ENCODE peak calls at places on chromosomes 1 and 21, in eight cellular contexts. One of them, this sample, is unnamed.

GRCh38 chr1:59697138-59697811 is 117.5 kb upstream of the HOOK1 start:
- DNase-seq in HFF-Myc: no peak
- DNase-seq in AG10803: no peak
- DNase-seq in thoracic aorta: no peak
- DNase-seq in cardiac fibroblast: peak
- DNase-seq in transverse colon: no peak
- DNase-seq in type B pancreatic cell: no peak
- DNase-seq in adrenal gland: no peak
- DNase-seq in this sample: no peak

GRCh38 chr1:17691147-17691634 is 63.9 kb upstream of the ACTL8 start:
- DNase-seq in HFF-Myc: no peak
- DNase-seq in AG10803: no peak
- DNase-seq in thoracic aorta: no peak
- DNase-seq in cardiac fibroblast: no peak
- DNase-seq in transverse colon: no peak
- DNase-seq in type B pancreatic cell: no peak
- DNase-seq in adrenal gland: no peak
- DNase-seq in this sample: no peak

GRCh38 chr1:202107801-202108731 is 14.7 kb upstream of the GPR37L1 start:
- DNase-seq in HFF-Myc: no peak
- DNase-seq in AG10803: no peak
- DNase-seq in thoracic aorta: no peak
- DNase-seq in cardiac fibroblast: peak
- DNase-seq in transverse colon: peak
- DNase-seq in type B pancreatic cell: no peak
- DNase-seq in adrenal gland: peak
- DNase-seq in this sample: no peak

GRCh38 chr1:205392650-205393049 is 29.2 kb downstream of the LEMD1 start:
- DNase-seq in HFF-Myc: no peak
- DNase-seq in AG10803: no peak
- DNase-seq in thoracic aorta: no peak
- DNase-seq in cardiac fibroblast: no peak
- DNase-seq in transverse colon: no peak
- DNase-seq in type B pancreatic cell: no peak
- DNase-seq in adrenal gland: no peak
- DNase-seq in this sample: no peak

GRCh38 chr1:68301538-68301937 is 69.2 kb upstream of the WLS start:
- DNase-seq in HFF-Myc: no peak
- DNase-seq in AG10803: no peak
- DNase-seq in thoracic aorta: no peak
- DNase-seq in cardiac fibroblast: peak
- DNase-seq in transverse colon: no peak
- DNase-seq in type B pancreatic cell: no peak
- DNase-seq in adrenal gland: no peak
- DNase-seq in this sample: no peak

GRCh38 chr1:213327318-213327667 is 276.3 kb downstream of the RPS6KC1 start:
- DNase-seq in HFF-Myc: peak
- DNase-seq in AG10803: peak
- DNase-seq in thoracic aorta: no peak
- DNase-seq in cardiac fibroblast: peak
- DNase-seq in transverse colon: peak
- DNase-seq in type B pancreatic cell: no peak
- DNase-seq in adrenal gland: peak
- DNase-seq in this sample: no peak

GRCh38 chr1:214102907-214103306 is 115.1 kb downstream of the PROX1 start:
- DNase-seq in HFF-Myc: peak
- DNase-seq in AG10803: peak
- DNase-seq in thoracic aorta: no peak
- DNase-seq in cardiac fibroblast: peak
- DNase-seq in transverse colon: no peak
- DNase-seq in type B pancreatic cell: no peak
- DNase-seq in adrenal gland: peak
- DNase-seq in this sample: no peak

GRCh38 chr1:222627232-222627631 is 9.3 kb downstream of the MIA3 start:
- DNase-seq in HFF-Myc: no peak
- DNase-seq in AG10803: peak
- DNase-seq in thoracic aorta: peak
- DNase-seq in cardiac fibroblast: peak
- DNase-seq in transverse colon: no peak
- DNase-seq in type B pancreatic cell: no peak
- DNase-seq in adrenal gland: no peak
- DNase-seq in this sample: no peak

GRCh38 chr1:90133133-90133532 is 138.2 kb downstream of the ZNF326 start:
- DNase-seq in HFF-Myc: peak
- DNase-seq in AG10803: peak
- DNase-seq in thoracic aorta: no peak
- DNase-seq in cardiac fibroblast: peak
- DNase-seq in transverse colon: peak
- DNase-seq in type B pancreatic cell: no peak
- DNase-seq in adrenal gland: no peak
- DNase-seq in this sample: no peak

GRCh38 chr1:36231191-36231590 is 6.9 kb downstream of the THRAP3 start:
- DNase-seq in HFF-Myc: no peak
- DNase-seq in AG10803: peak
- DNase-seq in thoracic aorta: no peak
- DNase-seq in cardiac fibroblast: no peak
- DNase-seq in transverse colon: no peak
- DNase-seq in type B pancreatic cell: no peak
- DNase-seq in adrenal gland: no peak
- DNase-seq in this sample: no peak

GRCh38 chr1:150820710-150821521 is 12.9 kb upstream of the CTSK start:
- DNase-seq in HFF-Myc: no peak
- DNase-seq in AG10803: no peak
- DNase-seq in thoracic aorta: no peak
- DNase-seq in cardiac fibroblast: no peak
- DNase-seq in transverse colon: no peak
- DNase-seq in type B pancreatic cell: no peak
- DNase-seq in adrenal gland: no peak
- DNase-seq in this sample: no peak

GRCh38 chr21:31509108-31510017 is 150.1 kb upstream of the SOD1 start:
- DNase-seq in HFF-Myc: no peak
- DNase-seq in AG10803: no peak
- DNase-seq in thoracic aorta: no peak
- DNase-seq in cardiac fibroblast: peak
- DNase-seq in transverse colon: peak
- DNase-seq in type B pancreatic cell: no peak
- DNase-seq in adrenal gland: no peak
- DNase-seq in this sample: no peak

GRCh38 chr1:148353461-148354283 is 129.4 kb downstream of the PPIAL4G start:
- DNase-seq in HFF-Myc: peak
- DNase-seq in AG10803: peak
- DNase-seq in thoracic aorta: no peak
- DNase-seq in cardiac fibroblast: peak
- DNase-seq in transverse colon: no peak
- DNase-seq in type B pancreatic cell: no peak
- DNase-seq in adrenal gland: no peak
- DNase-seq in this sample: no peak

GRCh38 chr21:35481005-35481404 is 431.9 kb upstream of the RUNX1 start:
- DNase-seq in HFF-Myc: no peak
- DNase-seq in AG10803: no peak
- DNase-seq in thoracic aorta: no peak
- DNase-seq in cardiac fibroblast: no peak
- DNase-seq in transverse colon: no peak
- DNase-seq in type B pancreatic cell: no peak
- DNase-seq in adrenal gland: no peak
- DNase-seq in this sample: no peak
- TF ChIP-seq CTCF in HFF-Myc: no peak
- TF ChIP-seq CTCF in AG10803: no peak
- TF ChIP-seq CTCF in thoracic aorta: no peak
- TF ChIP-seq CTCF in cardiac fibroblast: no peak
- TF ChIP-seq CTCF in transverse colon: no peak
- TF ChIP-seq CTCF in type B pancreatic cell: no peak
- TF ChIP-seq CTCF in adrenal gland: no peak
- TF ChIP-seq CTCF in this sample: no peak

GRCh38 chr1:55584521-55585401 is 369.6 kb upstream of the USP24 start:
- DNase-seq in HFF-Myc: no peak
- DNase-seq in AG10803: peak
- DNase-seq in thoracic aorta: no peak
- DNase-seq in cardiac fibroblast: peak
- DNase-seq in transverse colon: no peak
- DNase-seq in type B pancreatic cell: no peak
- DNase-seq in adrenal gland: no peak
- DNase-seq in this sample: no peak
- TF ChIP-seq CTCF in HFF-Myc: no peak
- TF ChIP-seq CTCF in AG10803: peak
- TF ChIP-seq CTCF in thoracic aorta: no peak
- TF ChIP-seq CTCF in cardiac fibroblast: no peak
- TF ChIP-seq CTCF in transverse colon: no peak
- TF ChIP-seq CTCF in type B pancreatic cell: peak
- TF ChIP-seq CTCF in adrenal gland: no peak
- TF ChIP-seq CTCF in this sample: peak

GRCh38 chr1:245666412-245666811 is 511.6 kb downstream of the KIF26B start:
- DNase-seq in HFF-Myc: no peak
- DNase-seq in AG10803: no peak
- DNase-seq in thoracic aorta: no peak
- DNase-seq in cardiac fibroblast: no peak
- DNase-seq in transverse colon: no peak
- DNase-seq in type B pancreatic cell: peak
- DNase-seq in adrenal gland: no peak
- DNase-seq in this sample: no peak
- TF ChIP-seq CTCF in HFF-Myc: no peak
- TF ChIP-seq CTCF in AG10803: no peak
- TF ChIP-seq CTCF in thoracic aorta: no peak
- TF ChIP-seq CTCF in cardiac fibroblast: no peak
- TF ChIP-seq CTCF in transverse colon: no peak
- TF ChIP-seq CTCF in type B pancreatic cell: no peak
- TF ChIP-seq CTCF in adrenal gland: no peak
- TF ChIP-seq CTCF in this sample: no peak

GRCh38 chr1:154906621-154907081 is 29.9 kb downstream of the PMVK start:
- DNase-seq in HFF-Myc: no peak
- DNase-seq in AG10803: peak
- DNase-seq in thoracic aorta: no peak
- DNase-seq in cardiac fibroblast: peak
- DNase-seq in transverse colon: peak
- DNase-seq in type B pancreatic cell: no peak
- DNase-seq in adrenal gland: peak
- DNase-seq in this sample: peak
- TF ChIP-seq CTCF in HFF-Myc: peak
- TF ChIP-seq CTCF in AG10803: peak
- TF ChIP-seq CTCF in thoracic aorta: peak
- TF ChIP-seq CTCF in cardiac fibroblast: peak
- TF ChIP-seq CTCF in transverse colon: peak
- TF ChIP-seq CTCF in type B pancreatic cell: peak
- TF ChIP-seq CTCF in adrenal gland: peak
- TF ChIP-seq CTCF in this sample: peak

GRCh38 chr1:114219247-114219872 is 65.7 kb upstream of the SYT6 start:
- DNase-seq in HFF-Myc: no peak
- DNase-seq in AG10803: peak
- DNase-seq in thoracic aorta: no peak
- DNase-seq in cardiac fibroblast: peak
- DNase-seq in transverse colon: no peak
- DNase-seq in type B pancreatic cell: no peak
- DNase-seq in adrenal gland: no peak
- DNase-seq in this sample: no peak
- TF ChIP-seq CTCF in HFF-Myc: peak
- TF ChIP-seq CTCF in AG10803: peak
- TF ChIP-seq CTCF in thoracic aorta: no peak
- TF ChIP-seq CTCF in cardiac fibroblast: peak
- TF ChIP-seq CTCF in transverse colon: no peak
- TF ChIP-seq CTCF in type B pancreatic cell: peak
- TF ChIP-seq CTCF in adrenal gland: no peak
- TF ChIP-seq CTCF in this sample: peak

GRCh38 chr1:206798384-206798996 is 26.2 kb upstream of the IL10 start:
- DNase-seq in HFF-Myc: no peak
- DNase-seq in AG10803: no peak
- DNase-seq in thoracic aorta: no peak
- DNase-seq in cardiac fibroblast: no peak
- DNase-seq in transverse colon: no peak
- DNase-seq in type B pancreatic cell: no peak
- DNase-seq in adrenal gland: no peak
- DNase-seq in this sample: no peak
- TF ChIP-seq CTCF in HFF-Myc: no peak
- TF ChIP-seq CTCF in AG10803: no peak
- TF ChIP-seq CTCF in thoracic aorta: no peak
- TF ChIP-seq CTCF in cardiac fibroblast: no peak
- TF ChIP-seq CTCF in transverse colon: no peak
- TF ChIP-seq CTCF in type B pancreatic cell: peak
- TF ChIP-seq CTCF in adrenal gland: no peak
- TF ChIP-seq CTCF in this sample: peak

DNA sequence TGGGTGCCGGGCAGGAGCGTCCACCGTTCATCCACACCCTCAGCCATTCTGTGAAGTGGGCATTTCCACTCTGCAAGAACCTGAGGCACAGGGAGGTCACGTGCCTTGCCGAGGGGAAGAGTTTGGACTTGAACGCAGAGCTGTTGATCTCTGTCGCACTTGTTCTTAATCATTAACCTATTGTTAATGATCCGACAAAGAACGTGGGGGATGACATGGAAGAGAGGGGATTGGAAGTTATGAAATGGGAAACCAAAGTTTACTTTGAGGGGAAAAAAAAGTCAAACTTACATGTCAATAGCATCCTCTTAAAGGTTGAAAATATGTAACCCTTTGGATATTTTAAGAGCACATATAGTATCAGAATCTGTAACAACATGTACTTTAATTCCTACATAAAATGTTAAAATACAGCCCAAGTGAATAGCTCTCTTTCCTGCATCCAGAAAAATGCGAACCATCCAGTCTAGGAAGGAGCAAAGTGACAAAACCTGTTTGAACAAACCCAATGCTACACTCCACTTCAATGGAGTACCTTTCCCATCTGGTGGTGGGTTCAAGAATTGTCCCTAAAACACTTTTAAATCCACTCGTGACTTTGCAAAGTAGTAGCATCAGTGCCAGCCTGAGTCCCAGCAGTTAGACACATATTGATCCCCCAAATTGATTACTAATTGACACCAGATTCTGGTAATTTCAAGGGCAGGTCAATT is 75.5 kb downstream of the SETD4 start:
- DNase-seq in HFF-Myc: no peak
- DNase-seq in AG10803: no peak
- DNase-seq in thoracic aorta: no peak
- DNase-seq in cardiac fibroblast: no peak
- DNase-seq in transverse colon: no peak
- DNase-seq in type B pancreatic cell: no peak
- DNase-seq in adrenal gland: no peak
- DNase-seq in this sample: no peak
- TF ChIP-seq CTCF in HFF-Myc: no peak
- TF ChIP-seq CTCF in AG10803: no peak
- TF ChIP-seq CTCF in thoracic aorta: no peak
- TF ChIP-seq CTCF in cardiac fibroblast: no peak
- TF ChIP-seq CTCF in transverse colon: no peak
- TF ChIP-seq CTCF in type B pancreatic cell: no peak
- TF ChIP-seq CTCF in adrenal gland: no peak
- TF ChIP-seq CTCF in this sample: no peak

GRCh38 chr1:192238421-192238820 is 78.4 kb upstream of the RGS21 start:
- DNase-seq in HFF-Myc: no peak
- DNase-seq in AG10803: no peak
- DNase-seq in thoracic aorta: no peak
- DNase-seq in cardiac fibroblast: no peak
- DNase-seq in transverse colon: no peak
- DNase-seq in type B pancreatic cell: no peak
- DNase-seq in adrenal gland: no peak
- DNase-seq in this sample: no peak
- TF ChIP-seq CTCF in HFF-Myc: no peak
- TF ChIP-seq CTCF in AG10803: no peak
- TF ChIP-seq CTCF in thoracic aorta: no peak
- TF ChIP-seq CTCF in cardiac fibroblast: no peak
- TF ChIP-seq CTCF in transverse colon: no peak
- TF ChIP-seq CTCF in type B pancreatic cell: no peak
- TF ChIP-seq CTCF in adrenal gland: no peak
- TF ChIP-seq CTCF in this sample: peak